ENCODE peak calls at places on chromosomes 6 and 20, in eight cellular contexts. U, Z, W, E, B, R, V and S are unnamed samples. For H3K4me1, the result is how much of the 10 kb centered on the place peaks cover.

GRCh38 chr6:137799950-137800568 is 67.0 kb upstream of the TNFAIP3 start:
- DNase-seq in U (peak), R (peak), W (no peak), B (no peak), E (no peak), V (peak), Z (no peak), S (no peak)

GRCh38 chr6:91710356-91710755 is 1123.5 kb upstream of the MAP3K7 start:
- DNase-seq in E (no peak), U (no peak), B (no peak), Z (no peak), R (no peak), V (no peak), W (no peak), S (no peak)

GRCh38 chr6:77368660-77369313 is 94.5 kb downstream of the HTR1B start:
- DNase-seq in Z (no peak), V (peak), R (peak), U (no peak), B (no peak), W (no peak), E (peak), S (no peak)

GRCh38 chr6:46246081-46246480 is 75.3 kb upstream of the ENPP5 start:
- DNase-seq in Z (no peak), E (no peak), U (no peak), W (no peak), R (no peak), V (no peak), B (no peak), S (no peak)

GRCh38 chr6:11485261-11485660 is 52.3 kb upstream of the TMEM170B start:
- DNase-seq in U (no peak), Z (no peak), V (no peak), B (no peak), R (no peak), E (no peak), W (no peak), S (no peak)

GRCh38 chr6:6729971-6730370 is 141.5 kb downstream of the LY86 start:
- DNase-seq in Z (no peak), E (no peak), U (no peak), B (no peak), W (no peak), R (no peak), V (no peak), S (no peak)

GRCh38 chr20:19881080-19881840 is 123.2 kb downstream of the RIN2 start:
- DNase-seq in W (no peak), R (no peak), Z (no peak), E (no peak), V (no peak), B (no peak), U (peak), S (no peak)

GRCh38 chr6:111809264-111809663 is 64.0 kb downstream of the FYN start:
- DNase-seq in B (no peak), U (no peak), W (no peak), Z (no peak), R (no peak), E (no peak), V (no peak), S (no peak)

GRCh38 chr6:29945421-29945820 is 3.1 kb downstream of the HLA-A start:
- DNase-seq in W (no peak), U (no peak), V (no peak), R (no peak), Z (no peak), B (no peak), E (no peak), S (no peak)

GRCh38 chr20:12053348-12053747 is 135.7 kb downstream of the BTBD3 start:
- DNase-seq in Z (no peak), E (no peak), B (no peak), R (peak), W (no peak), V (no peak), U (peak), S (no peak)

GRCh38 chr20:38343107-38343797 is 3.0 kb upstream of the LBP start:
- DNase-seq in E (no peak), V (peak), B (no peak), Z (no peak), U (no peak), R (no peak), W (peak), S (no peak)

GRCh38 chr6:108113557-108114519 is 39.3 kb upstream of the OSTM1 start:
- DNase-seq in Z (no peak), V (no peak), B (no peak), R (peak), W (peak), U (peak), E (peak), S (no peak)

GRCh38 chr6:11282245-11282644 is 49.8 kb upstream of the NEDD9 start:
- DNase-seq in U (no peak), B (no peak), W (no peak), E (no peak), R (no peak), V (peak), Z (no peak), S (no peak)

GRCh38 chr20:51385941-51386530 is 156.5 kb downstream of the NFATC2 start:
- DNase-seq in W (no peak), R (no peak), U (peak), Z (no peak), E (no peak), V (no peak), B (no peak), S (peak)

GRCh38 chr6:46898011-46898410 is 23.7 kb downstream of the ADGRF5 start:
- DNase-seq in Z (no peak), V (no peak), R (no peak), W (no peak), E (no peak), B (no peak), U (no peak), S (no peak)

GRCh38 chr6:157937318-157937717 is 44.3 kb upstream of the SYNJ2 start:
- DNase-seq in B (no peak), W (no peak), R (no peak), U (no peak), E (no peak), V (no peak), Z (no peak), S (no peak)

GRCh38 chr6:152118224-152118623 is 310.7 kb downstream of the ESR1 start:
- DNase-seq in U (no peak), Z (no peak), E (no peak), V (no peak), B (no peak), R (no peak), W (no peak), S (no peak)

GRCh38 chr20:50415516-50416268 is 94.5 kb upstream of the PTPN1 start:
- DNase-seq in V (peak), Z (peak), W (peak), R (no peak), E (peak), B (peak), U (peak), S (peak)

GRCh38 chr6:49906511-49906910 is 40.2 kb upstream of the CRISP1 start:
- DNase-seq in Z (no peak), U (no peak), R (no peak), W (no peak), E (no peak), B (no peak), V (no peak), S (no peak)

GRCh38 chr6:8389034-8389818 is 46.1 kb downstream of the SLC35B3 start:
- DNase-seq in W (no peak), B (no peak), R (no peak), Z (no peak), U (no peak), E (no peak), V (peak), S (no peak)

GRCh38 chr6:48109902-48110301 is 1.1 kb downstream of the PTCHD4 start:
- DNase-seq in R (no peak), V (no peak), U (peak), W (no peak), B (no peak), E (no peak), Z (no peak), S (no peak)

GRCh38 chr20:62259294-62259565 is 20.9 kb downstream of the OSBPL2 start:
- DNase-seq in E (no peak), B (no peak), R (no peak), Z (no peak), V (no peak), U (no peak), W (no peak), S (no peak)

GRCh38 chr6:170369439-170369838 is 62.9 kb downstream of the FAM120B start:
- DNase-seq in E (no peak), V (peak), Z (no peak), W (no peak), B (no peak), U (no peak), R (no peak), S (no peak)

GRCh38 chr6:16398587-16398986 is 160.2 kb downstream of the GMPR start:
- DNase-seq in V (no peak), E (no peak), U (no peak), W (no peak), B (no peak), Z (no peak), R (no peak), S (no peak)

GRCh38 chr6:164379786-164380185 is 929.6 kb downstream of the C6orf118 start:
- DNase-seq in Z (no peak), R (no peak), U (peak), W (no peak), E (no peak), V (no peak), B (no peak), S (no peak)

GRCh38 chr6:11845664-11846577 is 67.3 kb upstream of the ADTRP start:
- DNase-seq in B (no peak), U (peak), R (no peak), W (no peak), E (no peak), Z (no peak), V (no peak), S (no peak)

GRCh38 chr6:16635810-16636602 is 125.3 kb downstream of the ATXN1 start:
- DNase-seq in U (peak), B (no peak), V (no peak), E (no peak), R (peak), W (no peak), Z (no peak), S (no peak)

GRCh38 chr6:78947962-78948361 is 80.6 kb downstream of the IRAK1BP1 start:
- DNase-seq in V (no peak), Z (no peak), W (no peak), E (no peak), R (no peak), B (no peak), U (peak), S (no peak)

GRCh38 chr6:109093732-109094131 is 914 bp downstream of the SESN1 start:
- DNase-seq in R (no peak), U (no peak), E (no peak), Z (no peak), V (no peak), W (no peak), B (no peak), S (no peak)

GRCh38 chr6:39602590-39603319 is 122.5 kb downstream of the KIF6 start:
- DNase-seq in U (no peak), W (no peak), V (no peak), E (no peak), R (no peak), B (no peak), Z (no peak), S (no peak)

GRCh38 chr6:160750276-160750689 is 48.2 kb downstream of the PLG start:
- DNase-seq in V (no peak), E (no peak), W (no peak), R (no peak), Z (no peak), B (no peak), U (peak), S (no peak)
- TF ChIP-seq CTCF in V (no peak), E (peak), W (no peak), R (peak), Z (no peak), B (no peak), U (peak), S (peak)

DNA sequence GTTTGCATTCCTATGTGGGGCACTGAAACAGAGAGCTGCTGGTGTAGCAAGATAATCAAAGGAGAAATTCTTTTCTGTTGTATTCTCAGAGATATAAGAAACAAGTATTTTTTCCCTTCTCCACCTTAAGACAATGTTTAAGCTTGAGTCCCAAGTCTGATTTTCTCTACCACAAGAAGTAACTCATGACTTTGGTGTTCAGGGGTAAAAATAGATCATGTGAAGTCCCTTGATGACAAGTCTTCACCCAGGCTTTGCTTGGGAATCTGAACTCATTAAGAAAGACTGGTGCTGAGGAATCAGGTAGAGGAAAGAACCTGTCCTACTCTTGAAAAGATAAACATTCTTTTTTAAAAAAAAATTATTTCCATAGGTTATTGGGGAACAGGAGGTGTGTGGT is 205.6 kb downstream of the ALDH8A1 start:
- DNase-seq in V (no peak), E (no peak), W (no peak), U (no peak), Z (no peak), R (no peak), B (no peak), S (no peak)
- H3K4me1 ChIP-seq in V (under half), E (under half), W (under half), U (under half), Z (under half), R (under half), B (under half), S (under half)

DNA sequence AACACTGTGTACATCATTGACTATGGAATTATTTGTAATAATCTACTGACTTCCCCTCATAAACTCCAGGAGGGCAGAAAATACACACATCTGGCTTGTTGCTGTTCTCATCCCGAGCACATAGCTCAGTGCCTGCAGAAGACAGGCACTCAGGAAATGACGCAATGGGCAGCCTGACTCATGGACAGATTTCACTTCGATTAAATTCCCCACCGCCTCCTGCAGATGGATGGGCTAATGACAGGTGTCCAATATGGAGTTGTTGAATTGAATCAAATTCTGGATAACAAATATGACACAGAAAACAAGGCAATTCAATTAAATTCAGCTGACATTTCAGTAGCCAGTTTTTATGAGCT is 9.1 kb downstream of the ANKRD60 start:
- DNase-seq in Z (no peak), W (no peak), B (no peak), V (no peak), U (peak), R (no peak), E (no peak), S (no peak)
- TF ChIP-seq CTCF in Z (no peak), W (no peak), B (no peak), V (no peak), U (peak), R (no peak), E (no peak), S (no peak)

GRCh38 chr20:63947638-63948456 is 8.4 kb downstream of the UCKL1 start:
- DNase-seq in B (peak), R (no peak), U (no peak), E (peak), V (no peak), W (peak), Z (no peak), S (peak)
- H3K4me1 ChIP-seq in B (under half), R (under half), U (under half), E (half or more), V (under half), W (under half), Z (under half), S (under half)

GRCh38 chr6:44388876-44389275 is 1.4 kb downstream of the CDC5L start:
- DNase-seq in R (no peak), B (no peak), Z (no peak), W (no peak), E (no peak), V (no peak), U (no peak), S (no peak)

GRCh38 chr6:44386929-44387345 is 569 bp upstream of the CDC5L start:
- DNase-seq in E (no peak), B (no peak), R (no peak), W (peak), V (peak), Z (no peak), U (peak), S (no peak)

GRCh38 chr6:44388135-44388487 is 605 bp downstream of the CDC5L start:
- DNase-seq in E (no peak), Z (no peak), U (no peak), V (no peak), W (no peak), R (no peak), B (no peak), S (no peak)

GRCh38 chr6:44386364-44386928 is 1.1 kb upstream of the CDC5L start:
- DNase-seq in B (peak), W (peak), V (peak), U (no peak), E (peak), Z (peak), R (no peak), S (no peak)

DNA sequence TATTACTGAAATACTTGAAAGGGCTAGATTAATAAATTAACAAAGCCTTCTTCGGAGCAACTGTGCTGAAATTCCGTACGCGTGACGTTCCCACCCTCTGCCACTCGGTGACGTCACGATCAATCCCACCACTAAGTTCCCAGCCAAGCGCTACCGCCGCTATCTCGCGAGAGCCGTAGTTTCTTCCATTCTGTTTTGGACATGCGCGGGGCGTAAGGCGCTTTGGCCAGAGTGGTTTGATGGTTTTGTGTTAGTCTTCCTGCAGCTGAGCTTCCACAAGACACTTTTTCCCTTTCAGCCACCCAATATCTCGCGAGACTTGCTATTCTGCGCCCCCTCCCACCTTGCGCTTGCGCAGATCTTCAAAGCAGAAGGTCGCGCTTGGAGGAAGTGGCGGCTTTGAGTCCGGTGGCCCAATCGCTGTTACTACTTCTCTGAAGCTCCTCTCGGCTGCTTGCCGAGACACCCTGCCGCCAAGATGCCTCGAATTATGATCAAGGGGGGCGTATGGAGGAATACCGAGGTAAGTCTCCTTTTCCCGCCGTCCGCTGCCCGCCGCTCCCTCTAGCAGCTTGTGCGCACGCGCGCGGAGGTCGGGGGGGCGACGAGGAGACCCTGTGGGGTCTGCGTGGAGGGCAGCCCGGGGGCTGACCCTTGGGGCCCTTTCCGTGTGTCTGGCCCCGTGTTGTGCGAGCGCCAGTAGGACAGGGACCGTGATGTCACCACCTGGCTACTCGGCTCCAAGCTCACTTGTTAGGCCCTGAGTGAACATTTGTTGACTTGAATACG is at the start of gene CDC5L:
- DNase-seq in W (peak), B (peak), V (peak), U (peak), Z (peak), E (peak), R (peak), S (peak)
- TF ChIP-seq CTCF in W (no peak), B (no peak), V (no peak), U (no peak), Z (no peak), E (no peak), R (no peak), S (no peak)

DNA sequence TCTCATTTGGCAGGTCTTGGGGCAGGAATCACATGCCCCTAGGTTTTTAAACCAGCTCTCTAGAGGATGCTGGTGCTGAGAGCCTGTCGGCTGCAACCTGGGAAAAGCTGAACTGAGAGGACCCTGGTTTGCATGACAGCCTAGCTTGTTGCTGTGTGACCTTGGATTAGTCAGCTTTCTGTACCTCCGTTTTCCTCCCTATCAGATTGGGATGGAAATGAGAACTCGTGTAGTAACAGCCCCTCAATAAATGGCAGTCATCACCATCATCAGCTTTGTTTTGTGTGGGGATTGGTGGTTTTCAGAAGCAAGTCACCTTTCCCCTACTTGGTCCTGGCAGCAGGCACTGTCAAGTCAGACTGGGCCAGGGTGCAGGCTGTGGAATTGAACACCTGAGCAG is 75.2 kb upstream of the MYL9 start:
- DNase-seq in E (no peak), V (no peak), R (no peak), B (no peak), U (no peak), Z (no peak), W (no peak), S (no peak)
- H3K4me1 ChIP-seq in E (half or more), V (half or more), R (under half), B (under half), U (under half), Z (under half), W (under half), S (under half)